ENCODE peak calls at places on chromosomes 12 and 14, in six cellular contexts. J is neural progenitor cell, O is GM23248, Y is MM.1S, U is GM23338, G is SK-N-SH. N is an unnamed sample.

GRCh38 chr14:56055521-56055920 is 62.7 kb upstream of the PELI2 start:
- DNase-seq in U (no peak), J (no peak), Y (no peak), G (no peak), O (no peak), N (no peak)

GRCh38 chr12:71551529-71551928 is 111.9 kb downstream of the LGR5 start:
- DNase-seq in G (peak), U (peak), O (peak), Y (no peak), J (peak), N (peak)

GRCh38 chr14:104724981-104725771 is 1.1 kb downstream of the ADSS1 start:
- DNase-seq in Y (no peak), J (peak), G (peak), O (peak), U (peak), N (peak)

GRCh38 chr14:75636100-75636692 is 24.5 kb downstream of the ERG28 start:
- DNase-seq in O (peak), G (peak), U (peak), Y (no peak), J (peak), N (no peak)

GRCh38 chr12:54191550-54192022 is 2.8 kb upstream of the SMUG1 start:
- DNase-seq in U (peak), G (peak), Y (peak), O (peak), J (peak), N (peak)

GRCh38 chr14:98207466-98207865 is 1064.5 kb downstream of the BCL11B start:
- DNase-seq in O (no peak), Y (no peak), G (no peak), J (no peak), U (no peak), N (no peak)

GRCh38 chr12:67667276-67668073 is 18.9 kb downstream of the DYRK2 start:
- DNase-seq in G (no peak), Y (no peak), J (no peak), U (no peak), O (peak), N (no peak)

GRCh38 chr12:100518376-100518775 is 44.7 kb downstream of the NR1H4 start:
- DNase-seq in O (no peak), U (no peak), J (no peak), Y (no peak), G (no peak), N (no peak)

GRCh38 chr12:3129301-3130052 is 52.3 kb downstream of the TSPAN9 start:
- DNase-seq in G (no peak), U (no peak), Y (peak), J (no peak), O (peak), N (no peak)
- H3K4me3 ChIP-seq in G (no peak), U (no peak), Y (no peak), J (no peak), O (no peak), N (no peak)

GRCh38 chr12:16612647-16613046 is 6.7 kb upstream of the LMO3 start:
- DNase-seq in U (no peak), G (no peak), J (no peak), O (peak), Y (no peak), N (peak)

GRCh38 chr12:16609140-16609539 is 3.2 kb upstream of the LMO3 start:
- DNase-seq in U (no peak), Y (no peak), O (no peak), G (no peak), J (no peak), N (peak)

GRCh38 chr12:16611146-16611545 is 5.2 kb upstream of the LMO3 start:
- DNase-seq in U (no peak), Y (peak), J (no peak), G (no peak), O (no peak), N (no peak)

GRCh38 chr12:16610006-16610520 is 4.1 kb upstream of the LMO3 start:
- DNase-seq in U (no peak), Y (no peak), J (no peak), O (no peak), G (no peak), N (no peak)

GRCh38 chr12:16610743-16611142 is 4.8 kb upstream of the LMO3 start:
- DNase-seq in O (no peak), G (no peak), J (no peak), U (no peak), Y (no peak), N (no peak)
- TF ChIP-seq EZH2phosphoT487 in O (no peak), G (no peak), J (no peak), U (no peak), Y (no peak), N (no peak)

DNA sequence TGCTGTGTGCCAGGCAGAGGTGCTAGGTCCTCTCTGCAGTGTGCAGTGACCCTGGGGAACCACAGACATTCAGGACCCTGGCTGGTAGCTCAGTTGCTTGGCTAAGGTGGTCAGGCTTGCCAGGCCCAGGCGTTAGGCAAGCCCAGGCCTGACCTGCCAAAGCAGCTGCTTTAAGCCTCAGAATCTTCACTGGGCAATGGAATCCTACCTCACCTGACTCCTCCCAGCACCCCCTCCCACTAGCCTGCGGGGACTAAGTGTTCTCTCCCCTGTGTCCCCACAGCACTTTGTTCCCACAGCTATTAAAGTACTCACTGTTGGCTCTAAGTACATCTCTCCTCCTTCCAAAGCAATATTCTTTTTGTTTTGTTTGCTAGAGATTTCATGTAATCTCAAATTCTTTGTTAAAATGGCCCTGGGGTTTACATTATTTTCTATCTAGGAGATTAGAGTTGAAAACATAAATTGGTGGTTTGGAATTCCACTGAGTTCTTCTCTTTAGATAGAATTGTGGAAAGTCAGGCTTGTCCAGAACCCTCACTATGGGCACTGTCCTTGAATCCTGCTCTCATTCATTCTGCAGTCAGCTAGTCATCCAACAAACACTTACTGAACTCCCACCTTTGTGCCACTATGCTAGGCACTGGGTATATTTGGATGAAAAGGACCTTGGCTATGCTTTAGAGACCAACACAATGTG is 44.4 kb downstream of the DGLUCY start:
- DNase-seq in G (no peak), O (no peak), U (no peak), J (no peak), Y (no peak), N (no peak)
- H3K4me3 ChIP-seq in G (no peak), O (no peak), U (no peak), J (no peak), Y (no peak), N (no peak)

GRCh38 chr12:102953221-102953620 is 4.3 kb upstream of the ASCL1 start:
- DNase-seq in O (no peak), G (no peak), U (no peak), Y (no peak), J (no peak), N (no peak)

GRCh38 chr12:102950950-102951490 is 6.5 kb upstream of the ASCL1 start:
- DNase-seq in U (no peak), G (no peak), Y (no peak), J (peak), O (no peak), N (no peak)

GRCh38 chr12:102950107-102950949 is 7.1 kb upstream of the ASCL1 start:
- DNase-seq in U (peak), Y (no peak), J (peak), G (no peak), O (peak), N (no peak)

GRCh38 chr12:102946042-102946441 is 11.4 kb upstream of the ASCL1 start:
- DNase-seq in U (no peak), G (no peak), O (no peak), J (no peak), Y (no peak), N (no peak)

DNA sequence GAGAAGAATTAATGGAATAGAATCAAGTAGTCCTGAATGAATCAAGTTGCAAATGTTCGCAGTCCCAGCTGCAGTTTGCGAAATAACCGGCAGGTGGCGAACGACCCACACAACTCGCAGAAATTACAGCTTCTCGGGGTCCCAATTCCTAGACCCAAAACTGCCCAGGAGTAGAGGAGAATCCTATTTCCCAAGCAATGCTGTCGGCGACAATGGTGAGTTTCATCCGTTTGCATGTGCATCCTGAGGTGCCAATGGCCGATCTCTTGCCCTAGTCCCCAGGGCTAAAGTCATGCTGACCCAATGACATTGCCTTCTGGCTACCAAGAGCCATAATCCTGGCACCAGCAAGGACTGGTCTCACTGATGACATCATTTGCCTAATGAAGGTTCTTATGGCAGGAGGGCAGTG is 8.5 kb upstream of the ASCL1 start:
- DNase-seq in U (peak), J (peak), Y (peak), G (peak), O (peak), N (peak)
- TF ChIP-seq EZH2phosphoT487 in U (no peak), J (no peak), Y (no peak), G (no peak), O (no peak), N (no peak)

DNA sequence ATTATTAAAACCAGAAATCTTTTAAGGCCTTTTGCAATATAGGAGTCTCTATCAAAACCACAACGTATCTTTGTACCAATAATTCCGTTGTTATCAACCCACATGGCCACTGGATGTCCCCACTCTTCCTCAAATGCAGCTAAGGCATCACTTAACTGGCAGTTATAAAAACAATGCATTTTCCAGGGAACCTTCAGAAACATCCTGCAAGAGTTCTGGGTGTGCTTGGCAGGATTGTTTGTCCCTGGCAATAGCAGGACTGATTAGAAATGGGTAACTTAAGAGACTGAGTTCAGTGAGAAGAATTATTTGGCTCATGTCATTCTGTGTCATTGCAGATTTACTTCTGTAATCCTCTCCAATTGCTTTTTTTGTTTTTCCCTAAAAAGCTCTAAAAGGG is 112.0 kb downstream of the SLC15A5 start:
- DNase-seq in O (peak), J (peak), U (peak), Y (peak), G (peak), N (peak)
- H3K4me3 ChIP-seq in O (no peak), J (no peak), U (no peak), Y (no peak), G (no peak), N (no peak)

GRCh38 chr12:28223853-28224252 is 33.6 kb downstream of the CCDC91 start:
- DNase-seq in U (no peak), G (no peak), O (no peak), Y (peak), J (no peak), N (no peak)

GRCh38 chr12:28222959-28223662 is 32.9 kb downstream of the CCDC91 start:
- DNase-seq in J (no peak), O (no peak), Y (peak), U (no peak), G (no peak), N (no peak)

GRCh38 chr12:28219827-28220226 is 29.6 kb downstream of the CCDC91 start:
- DNase-seq in Y (no peak), G (no peak), O (no peak), J (no peak), U (no peak), N (no peak)

GRCh38 chr12:28218875-28219274 is 28.6 kb downstream of the CCDC91 start:
- DNase-seq in G (no peak), J (no peak), O (no peak), U (no peak), Y (no peak), N (no peak)

DNA sequence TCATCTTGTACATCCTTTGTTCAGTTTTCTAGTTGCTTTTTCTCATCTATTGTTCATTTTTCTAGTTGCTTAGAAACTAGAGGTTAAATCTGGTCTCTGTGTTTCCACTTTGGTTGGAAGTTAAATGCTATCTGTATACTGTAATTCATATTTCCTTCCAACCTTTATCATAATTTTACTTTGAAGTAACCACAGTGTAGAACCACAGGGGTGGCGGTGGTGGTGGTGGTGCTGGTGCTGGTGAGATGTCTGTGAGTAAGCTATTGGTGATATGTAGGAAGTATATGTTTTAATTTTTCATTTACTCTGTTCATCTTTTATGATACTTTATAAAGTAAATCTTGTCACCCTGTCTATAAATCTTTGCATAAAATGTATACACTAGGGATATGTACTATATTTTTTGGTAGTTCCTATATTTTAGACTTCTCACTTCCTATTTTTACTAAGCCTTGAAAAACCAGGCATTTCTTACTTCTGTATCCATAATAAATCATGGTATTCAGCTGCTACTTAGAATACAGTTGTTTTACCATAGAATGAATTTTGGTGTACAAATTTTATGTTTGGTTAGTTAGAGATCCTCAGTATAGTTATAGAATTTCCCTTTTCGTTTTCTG is 31.9 kb downstream of the CCDC91 start:
- DNase-seq in J (no peak), O (no peak), G (no peak), U (no peak), Y (no peak), N (no peak)
- TF ChIP-seq EZH2phosphoT487 in J (no peak), O (no peak), G (no peak), U (no peak), Y (no peak), N (no peak)